ENCODE peak calls at places on chromosomes 7 and 10, in six cellular contexts. K is lower lobe of right lung, J is OCI-LY7, C is HCT116, E is IMR-90, Q is heart right ventricle. U is an unnamed sample.

GRCh38 chr10:49518982-49519578 is 19.8 kb downstream of the ERCC6 start:
- DNase-seq in E (peak; percentile 54), C (peak; percentile 32), K (no peak), J (peak; percentile 53), Q (peak; percentile 19), U (no peak)

GRCh38 chr7:44244282-44244681 is 43.5 kb downstream of the YKT6 start:
- DNase-seq in E (no peak), Q (no peak), K (no peak), J (peak; percentile 57), C (no peak), U (no peak)

GRCh38 chr10:113086282-113086681 is 136.2 kb downstream of the TCF7L2 start:
- DNase-seq in K (no peak), J (no peak), E (no peak), C (no peak), Q (no peak), U (no peak)

GRCh38 chr10:63698815-63699205 is 177.6 kb downstream of the REEP3 start:
- DNase-seq in E (no peak), K (no peak), Q (no peak), C (no peak), J (no peak), U (no peak)

GRCh38 chr10:80633910-80634309 is 96.2 kb downstream of the SH2D4B start:
- DNase-seq in Q (no peak), C (no peak), K (no peak), E (no peak), J (no peak), U (no peak)

GRCh38 chr7:16524332-16524731 is 2.3 kb upstream of the LRRC72 start:
- DNase-seq in C (no peak), J (no peak), E (no peak), Q (no peak), K (no peak), U (no peak)

GRCh38 chr7:44286618-44287487 is 38.5 kb downstream of the CAMK2B start:
- DNase-seq in K (peak; percentile 34), J (no peak), E (no peak), C (no peak), Q (no peak), U (peak; percentile 8)

GRCh38 chr7:154698726-154699291 is 304.1 kb downstream of the PAXIP1 start:
- DNase-seq in C (no peak), E (no peak), J (peak; percentile 3), K (no peak), Q (no peak), U (no peak)

GRCh38 chr7:19016140-19016539 is 101.3 kb downstream of the TWIST1 start:
- DNase-seq in J (no peak), E (peak; percentile 80), Q (no peak), C (no peak), K (no peak), U (no peak)

GRCh38 chr10:122255509-122256301 is 15.4 kb upstream of the BTBD16 start:
- DNase-seq in E (no peak), Q (no peak), K (no peak), C (no peak), J (no peak), U (no peak)

GRCh38 chr10:86204421-86205045 is 162.1 kb downstream of the GRID1 start:
- DNase-seq in K (no peak), E (no peak), Q (no peak), J (no peak), C (no peak), U (no peak)

GRCh38 chr7:50479743-50480517 is 29.8 kb upstream of the FIGNL1 start:
- DNase-seq in K (no peak), E (no peak), J (no peak), C (no peak), Q (no peak), U (no peak)

GRCh38 chr10:21458496-21458895 is 67.0 kb downstream of the SKIDA1 start:
- DNase-seq in Q (no peak), C (no peak), J (no peak), K (no peak), E (no peak), U (no peak)

GRCh38 chr7:90320801-90321494 is at the start of gene FAM237B:
- DNase-seq in E (no peak), K (peak; percentile 44), Q (no peak), J (no peak), C (no peak), U (no peak)

GRCh38 chr10:19250542-19250941 is 201.9 kb downstream of the MALRD1 start:
- DNase-seq in C (no peak), K (no peak), J (no peak), E (peak; percentile 93), Q (no peak), U (no peak)

GRCh38 chr7:135414850-135415439 is 95.0 kb downstream of the CNOT4 start:
- DNase-seq in Q (peak; percentile 10), J (peak; percentile 56), K (no peak), C (peak; percentile 65), E (peak; percentile 64), U (peak; percentile 82)

GRCh38 chr10:18204050-18204449 is 63.8 kb downstream of the CACNB2 start:
- DNase-seq in C (no peak), J (no peak), E (no peak), Q (no peak), K (no peak), U (no peak)

GRCh38 chr7:1255817-1256340 is 23.2 kb downstream of the UNCX start:
- DNase-seq in J (no peak), C (no peak), K (peak; percentile 37), E (no peak), Q (no peak), U (no peak)

GRCh38 chr10:80453715-80454525 is at the start of gene TSPAN14:
- DNase-seq in J (peak; percentile 87), K (peak; percentile 92), E (peak; percentile 79), Q (peak; percentile 83), C (no peak), U (peak; percentile 88)

GRCh38 chr7:30172451-30172850 is 37.7 kb downstream of the MTURN start:
- DNase-seq in J (no peak), E (no peak), Q (no peak), C (no peak), K (no peak), U (no peak)

GRCh38 chr10:4812952-4813351 is 13.1 kb upstream of the AKR1E2 start:
- DNase-seq in Q (no peak), C (peak; percentile 36), E (peak; percentile 96), K (no peak), J (no peak), U (no peak)

GRCh38 chr10:119412244-119412750 is 130.2 kb downstream of the RGS10 start:
- DNase-seq in Q (peak; percentile 82), C (no peak), K (peak; percentile 81), E (peak; percentile 55), J (no peak), U (peak; percentile 86)
- H3K27ac ChIP-seq in Q (peak overlapping the region; percentile 84), C (no peak overlapping the region), K (peak overlapping the region; percentile 77), E (peak overlapping the region; percentile 85), J (no peak overlapping the region), U (peak overlapping the region; percentile 65)

DNA sequence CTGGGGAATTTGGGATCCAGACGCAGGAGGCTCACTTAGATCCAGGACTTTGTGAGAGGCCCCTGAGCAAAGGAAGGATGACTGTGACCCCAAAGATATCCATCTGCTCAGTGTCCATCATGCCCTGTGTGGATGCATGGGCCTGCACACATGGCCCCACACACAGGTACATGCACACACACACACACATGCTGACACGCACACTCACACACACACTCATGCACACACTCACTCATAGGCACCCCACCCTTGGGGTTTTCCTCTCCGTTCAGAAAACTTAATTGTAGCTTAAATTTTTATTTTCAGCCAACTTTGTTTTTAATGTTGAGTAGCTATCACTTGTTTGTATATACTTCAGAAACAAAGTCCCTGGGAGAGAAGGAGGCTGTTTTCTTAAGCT is 93.6 kb upstream of the PPIF start:
- DNase-seq in C (no peak), E (no peak), K (no peak), Q (no peak), J (no peak), U (no peak)
- H3K4me1 ChIP-seq in C (no peaks in the 10 kb centered on the region), E (peaks cover 2% of the 10 kb centered on the region), K (peaks cover 83% of the 10 kb centered on the region), Q (peaks cover 29% of the 10 kb centered on the region), J (peaks cover 44% of the 10 kb centered on the region), U (peaks cover 6% of the 10 kb centered on the region)

DNA sequence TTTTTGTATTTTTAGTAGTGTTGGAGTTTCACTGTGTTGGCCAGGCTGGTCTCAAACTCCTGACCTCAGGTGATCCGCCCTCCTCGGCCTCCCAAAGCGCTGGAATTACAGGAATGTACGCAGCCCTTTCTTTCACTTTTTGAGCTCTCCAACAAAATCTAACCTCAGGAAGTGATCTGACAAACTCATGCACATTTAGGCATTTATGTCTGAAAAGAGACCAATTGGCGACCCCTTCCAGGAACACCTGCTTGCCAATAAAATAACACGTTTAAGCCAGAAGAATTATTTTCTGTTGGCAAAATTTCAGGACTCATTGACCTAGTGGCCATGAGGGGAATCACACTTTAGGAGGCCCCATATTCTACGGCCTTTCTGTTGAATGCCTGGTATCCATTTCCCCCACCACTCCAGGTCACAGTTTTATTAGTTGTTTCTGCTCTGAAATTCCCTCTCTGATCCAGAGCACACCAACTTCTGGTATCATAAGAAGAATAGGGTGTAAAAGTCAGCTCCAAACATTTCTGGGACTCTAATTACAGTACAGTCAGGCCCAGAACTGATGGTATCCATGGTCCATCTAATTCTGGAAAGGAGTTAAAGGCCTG is 65.8 kb upstream of the FRMD4A start:
- DNase-seq in Q (no peak), K (no peak), E (no peak), C (no peak), J (no peak), U (no peak)
- TF ChIP-seq CTCF in Q (no peak), K (peak; percentile 22), E (peak; percentile 50), C (no peak), J (peak; percentile 64), U (peak; percentile 31)

GRCh38 chr10:119246862-119247549 is 39.6 kb downstream of the GRK5 start:
- DNase-seq in K (peak; percentile 55), J (no peak), E (peak; percentile 97), Q (no peak), C (no peak), U (no peak)

GRCh38 chr10:119245272-119245671 is 37.9 kb downstream of the GRK5 start:
- DNase-seq in K (no peak), Q (no peak), J (no peak), E (no peak), C (no peak), U (no peak)

GRCh38 chr10:119248681-119249080 is 41.3 kb downstream of the GRK5 start:
- DNase-seq in E (no peak), Q (no peak), J (no peak), K (no peak), C (no peak), U (no peak)

GRCh38 chr10:119250641-119251314 is 43.4 kb downstream of the GRK5 start:
- DNase-seq in K (no peak), J (no peak), E (peak; percentile 98), Q (no peak), C (no peak), U (no peak)

GRCh38 chr10:119247550-119247894 is 40.2 kb downstream of the GRK5 start:
- DNase-seq in J (no peak), Q (no peak), K (no peak), C (no peak), E (no peak), U (no peak)
- H3K27ac ChIP-seq in J (no peak overlapping the region), Q (no peak overlapping the region), K (peak overlapping the region; percentile 81), C (no peak overlapping the region), E (peak overlapping the region; percentile 3), U (peak overlapping the region; percentile 70)

DNA sequence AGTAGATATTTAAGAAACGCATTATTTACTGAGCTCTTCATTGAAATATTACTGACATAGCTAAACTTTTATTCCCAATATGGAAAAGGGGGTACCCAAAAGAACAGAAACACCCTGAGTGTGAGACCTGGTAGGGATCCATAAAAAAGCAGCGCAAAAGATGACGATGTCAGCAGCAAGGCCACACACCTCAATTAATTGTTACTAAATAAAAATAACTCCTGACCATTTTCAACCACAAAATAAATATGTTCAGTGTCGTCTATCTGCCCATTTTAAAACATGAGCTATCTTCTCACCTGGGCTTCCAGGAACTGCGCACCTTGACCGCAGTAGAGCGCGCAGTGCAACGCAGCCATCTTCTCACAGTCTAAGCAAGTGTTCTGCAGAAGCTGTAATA is 61.2 kb downstream of the GSAP start:
- DNase-seq in C (no peak), Q (no peak), E (no peak), K (no peak), J (no peak), U (no peak)
- H3K4me1 ChIP-seq in C (no peaks in the 10 kb centered on the region), Q (no peaks in the 10 kb centered on the region), E (peaks cover 2% of the 10 kb centered on the region), K (peaks cover 38% of the 10 kb centered on the region), J (peaks cover 12% of the 10 kb centered on the region), U (no peaks in the 10 kb centered on the region)

U was measured in adrenal gland.